ENCODE peak calls at places on chromosomes 7 and 10, in seven cellular contexts. C, A, E, J, Y, G and K are unnamed samples.

GRCh38 chr10:70561051-70561450 is 41.5 kb downstream of the PRF1 start:
- DNase-seq in C (peak), A (no peak), E (no peak), J (no peak), Y (no peak), G (no peak), K (peak)

GRCh38 chr7:154640917-154641316 is 362.0 kb downstream of the PAXIP1 start:
- DNase-seq in C (no peak), A (no peak), E (no peak), J (no peak), Y (no peak), G (no peak), K (no peak)

GRCh38 chr7:152307902-152308301 is 127.9 kb downstream of the KMT2C start:
- DNase-seq in C (no peak), A (no peak), E (no peak), J (no peak), Y (no peak), G (no peak), K (no peak)

GRCh38 chr10:26725837-26726727 is 28.6 kb downstream of the PDSS1 start:
- DNase-seq in C (peak), A (peak), E (peak), J (peak), Y (peak), G (no peak), K (peak)

GRCh38 chr10:74947781-74948401 is 121.5 kb downstream of the KAT6B start:
- DNase-seq in C (no peak), A (no peak), E (no peak), J (peak), Y (no peak), G (peak), K (no peak)

GRCh38 chr10:86648706-86649426 is 5.5 kb upstream of the OPN4 start:
- DNase-seq in C (peak), A (peak), E (peak), J (peak), Y (peak), G (no peak), K (peak)

GRCh38 chr10:110852897-110853296 is 18.8 kb upstream of the PDCD4 start:
- DNase-seq in C (no peak), A (no peak), E (no peak), J (no peak), Y (no peak), G (no peak), K (no peak)

GRCh38 chr10:80447618-80448190 is 6.4 kb upstream of the TSPAN14 start:
- DNase-seq in C (no peak), A (no peak), E (no peak), J (no peak), Y (no peak), G (no peak), K (no peak)

GRCh38 chr10:6473901-6474370 is 106.1 kb downstream of the PRKCQ start:
- DNase-seq in C (no peak), A (no peak), E (no peak), J (no peak), Y (peak), G (no peak), K (peak)

GRCh38 chr7:135980665-135981180 is 3.6 kb upstream of the MTPN start:
- DNase-seq in C (peak), A (no peak), E (no peak), J (peak), Y (peak), G (no peak), K (peak)

GRCh38 chr10:71923138-71923692 is 41.0 kb upstream of the CHST3 start:
- DNase-seq in C (no peak), A (no peak), E (no peak), J (no peak), Y (no peak), G (no peak), K (no peak)

GRCh38 chr7:117098457-117098856 is 145.2 kb downstream of the ST7 start:
- DNase-seq in C (peak), A (no peak), E (no peak), J (no peak), Y (peak), G (no peak), K (peak)

GRCh38 chr7:68205826-68206225 is 1209.2 kb downstream of the TYW1 start:
- DNase-seq in C (no peak), A (no peak), E (no peak), J (no peak), Y (no peak), G (no peak), K (no peak)

GRCh38 chr10:109966961-109967738 is 40.6 kb upstream of the ADD3 start:
- DNase-seq in C (no peak), A (no peak), E (no peak), J (no peak), Y (peak), G (peak), K (peak)

GRCh38 chr10:28139138-28139537 is 140.3 kb upstream of the ODAD2 start:
- DNase-seq in C (no peak), A (no peak), E (no peak), J (no peak), Y (peak), G (no peak), K (peak)

GRCh38 chr10:102449321-102450123 is 1.8 kb downstream of the C10orf95 start:
- DNase-seq in C (no peak), A (no peak), E (peak), J (peak), Y (peak), G (peak), K (peak)

GRCh38 chr7:132666076-132666775 is 90.0 kb upstream of the PLXNA4 start:
- DNase-seq in C (no peak), A (no peak), E (no peak), J (no peak), Y (peak), G (no peak), K (peak)

GRCh38 chr10:62651341-62651740 is 153.2 kb upstream of the ADO start:
- DNase-seq in C (peak), A (no peak), E (no peak), J (no peak), Y (no peak), G (no peak), K (no peak)

GRCh38 chr7:123682690-123683089 is 27.0 kb downstream of the LMOD2 start:
- DNase-seq in C (peak), A (peak), E (peak), J (no peak), Y (peak), G (no peak), K (peak)

GRCh38 chr7:134813668-134814067 is 34.2 kb downstream of the CALD1 start:
- DNase-seq in C (no peak), A (no peak), E (no peak), J (no peak), Y (peak), G (no peak), K (peak)

GRCh38 chr7:143240323-143241168 is 18.7 kb downstream of the TAS2R40 start:
- DNase-seq in C (peak), A (peak), E (peak), J (peak), Y (peak), G (peak), K (peak)

GRCh38 chr7:156230576-156230975 is 410.0 kb upstream of the RNF32 start:
- DNase-seq in C (no peak), A (no peak), E (no peak), J (no peak), Y (no peak), G (no peak), K (no peak)

GRCh38 chr10:95264227-95265051 is 26.4 kb downstream of the PDLIM1 start:
- DNase-seq in C (no peak), A (no peak), E (no peak), J (no peak), Y (no peak), G (no peak), K (no peak)

GRCh38 chr10:78518224-78518623 is 484.6 kb downstream of the RPS24 start:
- DNase-seq in C (no peak), A (no peak), E (no peak), J (no peak), Y (no peak), G (no peak), K (no peak)

GRCh38 chr7:46145412-46145811 is 224.3 kb upstream of the IGFBP3 start:
- DNase-seq in C (peak), A (peak), E (peak), J (no peak), Y (peak), G (no peak), K (peak)

GRCh38 chr7:57225666-57226065 is 93.4 kb upstream of the ZNF479 start:
- DNase-seq in C (no peak), A (no peak), E (no peak), J (no peak), Y (no peak), G (no peak), K (no peak)

GRCh38 chr7:141820067-141820466 is 21.2 kb downstream of the PRSS37 start:
- DNase-seq in C (no peak), A (no peak), E (no peak), J (no peak), Y (no peak), G (no peak), K (no peak)

GRCh38 chr7:46969303-46970130 is 612.4 kb downstream of the TNS3 start:
- DNase-seq in C (peak), A (no peak), E (no peak), J (peak), Y (peak), G (no peak), K (peak)

GRCh38 chr7:112411186-112411795 is 39.0 kb upstream of the IFRD1 start:
- DNase-seq in C (no peak), A (no peak), E (no peak), J (peak), Y (peak), G (peak), K (peak)

GRCh38 chr10:86918022-86918471 is 39.4 kb downstream of the MMRN2 start:
- DNase-seq in C (no peak), A (no peak), E (no peak), J (no peak), Y (peak), G (no peak), K (peak)

GRCh38 chr10:119281581-119282071 is 74.3 kb downstream of the GRK5 start:
- DNase-seq in C (no peak), A (no peak), E (peak), J (peak), Y (no peak), G (peak), K (peak)

GRCh38 chr10:84763965-84764364 is 435.6 kb downstream of the CCSER2 start:
- DNase-seq in C (no peak), A (no peak), E (no peak), J (no peak), Y (no peak), G (no peak), K (no peak)

DNA sequence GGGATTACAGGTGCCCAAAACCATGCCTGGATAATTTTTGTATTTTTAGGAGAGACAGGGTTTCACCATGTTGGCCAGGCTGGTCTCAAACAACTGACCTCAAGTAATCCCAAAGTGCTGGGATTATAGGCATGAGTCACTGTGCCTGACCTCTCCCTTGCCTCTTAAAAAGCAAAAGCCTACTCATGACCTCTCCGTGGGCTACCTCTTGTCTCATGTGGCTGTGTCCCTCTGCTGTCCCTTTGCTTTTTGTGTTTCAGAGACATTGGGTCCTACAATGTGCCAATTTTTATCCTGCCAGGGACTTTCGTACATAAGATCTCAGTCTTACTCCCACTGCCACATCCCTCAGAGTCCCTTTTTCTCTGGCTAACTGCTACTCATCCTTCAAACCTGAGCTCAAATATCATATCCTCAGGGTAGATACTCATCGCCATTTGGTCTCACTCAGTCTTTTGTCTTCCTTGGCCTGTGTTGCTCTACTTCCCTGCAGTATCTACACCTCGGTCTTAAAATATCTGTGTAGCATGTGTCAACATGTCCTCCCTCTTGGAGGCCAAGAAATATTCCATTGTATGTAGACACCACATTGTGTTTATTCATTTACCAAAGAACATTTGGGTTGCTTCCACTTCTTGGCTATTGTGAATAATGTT is 465.0 kb upstream of the KLF6 start:
- DNase-seq in C (no peak), A (no peak), E (no peak), J (no peak), Y (no peak), G (no peak), K (no peak)
- H3K4me3 ChIP-seq in C (no peak), A (no peak), E (no peak), J (no peak), Y (no peak), G (no peak), K (no peak)

GRCh38 chr7:47992446-47992845 is 13.0 kb upstream of the HUS1 start:
- DNase-seq in C (no peak), A (no peak), E (no peak), J (no peak), Y (peak), G (no peak), K (no peak)

GRCh38 chr7:47988496-47989386 is 9.3 kb upstream of the HUS1 start:
- DNase-seq in C (no peak), A (peak), E (no peak), J (no peak), Y (peak), G (peak), K (peak)

GRCh38 chr7:47990592-47990991 is 11.2 kb upstream of the HUS1 start:
- DNase-seq in C (no peak), A (no peak), E (no peak), J (no peak), Y (no peak), G (no peak), K (no peak)

GRCh38 chr7:47991741-47992311 is 12.4 kb upstream of the HUS1 start:
- DNase-seq in C (no peak), A (peak), E (peak), J (peak), Y (peak), G (peak), K (peak)

GRCh38 chr7:47991270-47991669 is 11.9 kb upstream of the HUS1 start:
- DNase-seq in C (no peak), A (no peak), E (no peak), J (no peak), Y (no peak), G (no peak), K (no peak)
- H3K4me3 ChIP-seq in C (no peak), A (no peak), E (peak), J (peak), Y (peak), G (no peak), K (no peak)

GRCh38 chr7:106465704-106466468 is 181.1 kb upstream of the NAMPT start:
- DNase-seq in C (no peak), A (no peak), E (no peak), J (no peak), Y (no peak), G (no peak), K (no peak)

GRCh38 chr7:106464169-106464568 is 179.4 kb upstream of the NAMPT start:
- DNase-seq in C (no peak), A (no peak), E (no peak), J (no peak), Y (no peak), G (no peak), K (no peak)

GRCh38 chr7:106464651-106465050 is 179.9 kb upstream of the NAMPT start:
- DNase-seq in C (no peak), A (no peak), E (no peak), J (no peak), Y (no peak), G (no peak), K (no peak)

GRCh38 chr7:106462914-106463482 is 178.2 kb upstream of the NAMPT start:
- DNase-seq in C (no peak), A (no peak), E (no peak), J (no peak), Y (no peak), G (no peak), K (no peak)

GRCh38 chr7:106466867-106467266 is 182.1 kb upstream of the NAMPT start:
- DNase-seq in C (no peak), A (no peak), E (no peak), J (no peak), Y (no peak), G (no peak), K (no peak)
- H3K4me3 ChIP-seq in C (no peak), A (no peak), E (no peak), J (no peak), Y (no peak), G (no peak), K (no peak)

DNA sequence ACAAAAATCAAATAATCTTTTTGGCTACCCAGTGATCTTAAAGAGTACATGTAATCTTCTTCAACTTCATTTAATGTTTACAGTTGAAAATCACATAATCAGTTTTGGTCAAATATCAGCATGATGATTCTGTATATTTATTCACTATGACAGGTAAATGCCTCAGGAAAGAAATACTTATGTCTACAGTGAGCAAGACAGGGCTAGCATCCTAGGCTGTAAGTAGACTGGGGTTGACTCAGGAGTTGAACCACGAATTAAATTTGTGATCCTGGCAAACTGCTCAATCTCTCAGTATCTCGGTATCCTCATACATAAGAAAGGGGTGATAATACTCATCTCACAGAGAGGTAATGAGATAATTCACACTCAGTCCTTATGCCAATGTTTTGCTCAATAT is 71.8 kb downstream of the SEMA3D start:
- DNase-seq in C (no peak), A (no peak), E (no peak), J (no peak), Y (no peak), G (no peak), K (no peak)
- H3K4me3 ChIP-seq in C (no peak), A (no peak), E (no peak), J (no peak), Y (no peak), G (no peak), K (no peak)

DNA sequence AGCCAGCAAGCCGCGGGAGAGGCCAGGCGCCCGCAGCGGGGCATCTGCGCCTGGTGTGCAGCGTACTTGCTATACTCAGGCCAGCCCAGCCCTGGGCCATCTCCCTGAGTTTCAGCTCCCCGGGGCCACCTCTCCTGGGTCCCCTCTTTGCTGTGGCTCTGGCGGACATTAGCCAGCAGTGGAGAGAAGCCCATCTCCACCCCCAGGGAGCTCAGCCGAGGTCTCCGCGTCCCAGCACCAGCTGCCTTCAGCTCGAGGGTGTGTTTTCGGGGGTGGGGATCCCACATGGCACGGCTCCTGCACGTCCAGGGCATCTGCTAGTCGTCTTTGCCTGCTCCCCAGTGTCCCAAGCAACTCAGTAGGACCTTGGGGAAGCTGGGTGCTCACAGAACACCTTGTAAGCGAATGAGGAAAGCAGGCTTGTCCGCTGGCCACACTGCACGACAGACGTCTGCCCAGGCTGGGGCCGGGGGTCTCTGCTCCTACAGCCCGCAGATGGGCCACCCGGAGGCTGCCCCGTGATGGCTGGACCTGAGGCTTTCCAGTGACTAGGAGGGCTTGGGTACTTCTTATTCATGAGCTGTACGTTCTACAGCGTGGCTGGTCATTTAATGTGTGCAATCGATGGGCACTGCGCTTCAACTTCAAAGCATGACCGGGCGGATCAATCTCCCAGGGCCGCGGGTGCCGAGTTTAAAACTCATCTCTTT is 455.6 kb downstream of the DNAJB6 start:
- DNase-seq in C (no peak), A (no peak), E (no peak), J (no peak), Y (no peak), G (no peak), K (no peak)
- H3K4me3 ChIP-seq in C (no peak), A (no peak), E (no peak), J (no peak), Y (no peak), G (no peak), K (no peak)

GRCh38 chr10:14585287-14586193 is 189.2 kb downstream of the FAM107B start:
- DNase-seq in C (no peak), A (no peak), E (no peak), J (no peak), Y (no peak), G (no peak), K (no peak)

GRCh38 chr10:14588084-14588937 is 186.4 kb downstream of the FAM107B start:
- DNase-seq in C (peak), A (peak), E (no peak), J (no peak), Y (peak), G (no peak), K (peak)

GRCh38 chr10:14584643-14585042 is 190.1 kb downstream of the FAM107B start:
- DNase-seq in C (no peak), A (no peak), E (no peak), J (no peak), Y (no peak), G (no peak), K (no peak)

GRCh38 chr10:14586901-14587300 is 187.8 kb downstream of the FAM107B start:
- DNase-seq in C (no peak), A (no peak), E (no peak), J (peak), Y (no peak), G (no peak), K (no peak)

GRCh38 chr10:14587540-14588083 is 187.1 kb downstream of the FAM107B start:
- DNase-seq in C (no peak), A (no peak), E (no peak), J (no peak), Y (no peak), G (no peak), K (no peak)
- H3K4me3 ChIP-seq in C (no peak), A (peak), E (no peak), J (no peak), Y (no peak), G (no peak), K (no peak)